ENCODE peak calls at places on chromosomes 4 and X, in eight cellular contexts. U is GM13976, E is left ventricle myocardium inferior, L is bronchial epithelial cell, M is endodermal cell, G is nephron progenitor cell, V is thyroid gland, Y is lower leg skin. J is an unnamed sample.

GRCh38 chrX:134373736-134374135 is 86.2 kb upstream of the HPRT1 start:
- DNase-seq in L (no peak), E (no peak), M (no peak), U (no peak), G (no peak), V (no peak), Y (no peak), J (no peak)

GRCh38 chr4:2415881-2416563 is 2.4 kb downstream of the ZFYVE28 start:
- DNase-seq in U (no peak), M (peak), Y (no peak), G (no peak), E (no peak), L (no peak), V (no peak), J (no peak)

GRCh38 chr4:114717432-114717831 is 118.8 kb downstream of the UGT8 start:
- DNase-seq in V (no peak), E (no peak), U (no peak), L (no peak), G (no peak), Y (no peak), M (no peak), J (no peak)

GRCh38 chr4:17168571-17168970 is 270.1 kb upstream of the LDB2 start:
- DNase-seq in M (peak), G (no peak), L (no peak), E (no peak), V (no peak), Y (no peak), U (no peak), J (no peak)

GRCh38 chrX:44480591-44480990 is 62.1 kb downstream of the FUNDC1 start:
- DNase-seq in Y (no peak), M (no peak), L (no peak), G (no peak), U (no peak), E (no peak), V (peak), J (no peak)

GRCh38 chrX:118571829-118572228 is 76.2 kb downstream of the DOCK11 start:
- DNase-seq in E (no peak), V (no peak), Y (no peak), G (no peak), M (no peak), L (no peak), U (no peak), J (no peak)

GRCh38 chrX:150942958-150943594 is 40.1 kb upstream of the HMGB3 start:
- DNase-seq in V (peak), Y (no peak), U (no peak), G (no peak), L (no peak), E (no peak), M (no peak), J (no peak)

GRCh38 chr4:25172964-25173917 is 13.0 kb upstream of the SEPSECS start:
- DNase-seq in L (peak), E (no peak), U (peak), G (no peak), M (no peak), V (no peak), Y (no peak), J (peak)

GRCh38 chr4:130814896-130815295 is 1718.9 kb downstream of the C4orf33 start:
- DNase-seq in U (no peak), E (no peak), M (no peak), V (no peak), Y (no peak), L (no peak), G (no peak), J (no peak)

GRCh38 chrX:85922821-85923220 is 124.5 kb downstream of the CHM start:
- DNase-seq in M (no peak), V (no peak), L (peak), G (no peak), Y (no peak), U (no peak), E (no peak), J (peak)

GRCh38 chr4:100165809-100166208 is 24.5 kb downstream of the DDIT4L start:
- DNase-seq in L (no peak), E (no peak), Y (no peak), U (no peak), M (no peak), G (no peak), V (no peak), J (no peak)

GRCh38 chr4:30821891-30822612 is 101.9 kb downstream of the PCDH7 start:
- DNase-seq in E (no peak), M (no peak), U (no peak), V (no peak), Y (no peak), L (peak), G (no peak), J (peak)

GRCh38 chrX:13120017-13120416 is 75.6 kb upstream of the FAM9C start:
- DNase-seq in M (no peak), V (peak), G (no peak), U (no peak), Y (no peak), E (no peak), L (peak), J (no peak)

GRCh38 chrX:39848900-39849299 is 248.9 kb downstream of the BCOR start:
- DNase-seq in Y (no peak), U (no peak), G (no peak), M (no peak), E (no peak), V (no peak), L (no peak), J (no peak)

GRCh38 chr4:40832175-40832574 is 82.4 kb downstream of the NSUN7 start:
- DNase-seq in Y (no peak), L (no peak), G (no peak), V (no peak), U (no peak), E (no peak), M (no peak), J (no peak)

GRCh38 chrX:150813922-150814321 is 84.5 kb downstream of the CD99L2 start:
- DNase-seq in L (no peak), E (no peak), Y (no peak), V (no peak), M (no peak), U (no peak), G (no peak), J (no peak)

GRCh38 chr4:139177888-139178609 is 1.0 kb upstream of the ELF2 start:
- DNase-seq in Y (peak), V (peak), G (peak), U (peak), M (peak), E (peak), L (peak), J (peak)

GRCh38 chrX:20418379-20418778 is 151.7 kb upstream of the RPS6KA3 start:
- DNase-seq in U (no peak), V (no peak), G (no peak), M (no peak), L (no peak), Y (no peak), E (no peak), J (no peak)

GRCh38 chr4:126850286-126850685 is 782.5 kb upstream of the INTU start:
- DNase-seq in M (peak), V (no peak), L (peak), Y (no peak), E (no peak), U (no peak), G (no peak), J (peak)

GRCh38 chrX:131067846-131068745 is 9.9 kb downstream of the ARHGAP36 start:
- DNase-seq in L (no peak), Y (no peak), U (no peak), E (no peak), G (peak), V (no peak), M (peak), J (no peak)

GRCh38 chr4:104589264-104589868 is 94.7 kb upstream of the CXXC4 start:
- DNase-seq in E (no peak), L (no peak), V (no peak), Y (no peak), G (no peak), M (no peak), U (no peak), J (no peak)

GRCh38 chrX:13077168-13077567 is 32.7 kb upstream of the FAM9C start:
- DNase-seq in G (no peak), E (no peak), Y (no peak), V (no peak), M (no peak), L (no peak), U (no peak), J (no peak)

GRCh38 chrX:65677954-65678469 is 10.6 kb downstream of the MSN start:
- DNase-seq in V (no peak), E (no peak), G (no peak), L (peak), Y (no peak), M (no peak), U (no peak), J (peak)

GRCh38 chr4:124278477-124278876 is 434.1 kb downstream of the ANKRD50 start:
- DNase-seq in G (no peak), E (no peak), U (no peak), V (no peak), M (no peak), L (peak), Y (no peak), J (peak)

GRCh38 chr4:101306225-101306624 is 41.1 kb downstream of the PPP3CA start:
- DNase-seq in V (peak), Y (no peak), U (peak), M (peak), L (peak), G (no peak), E (no peak), J (no peak)

GRCh38 chrX:135975421-135975820 is 1.6 kb upstream of the MMGT1 start:
- DNase-seq in L (no peak), V (no peak), E (no peak), M (no peak), G (no peak), U (no peak), Y (no peak), J (no peak)

GRCh38 chr4:105966046-105966445 is 70.8 kb downstream of the NPNT start:
- DNase-seq in M (no peak), L (peak), V (no peak), G (no peak), Y (no peak), E (no peak), U (no peak), J (peak)

GRCh38 chr4:88159137-88159725 is 792 bp upstream of the ABCG2 start:
- DNase-seq in G (no peak), E (no peak), V (peak), L (no peak), Y (no peak), M (peak), U (no peak), J (no peak)

GRCh38 chr4:103996637-103997036 is 276.9 kb upstream of the TACR3 start:
- DNase-seq in L (peak), U (peak), E (no peak), Y (no peak), V (peak), G (peak), M (peak), J (peak)

GRCh38 chrX:69614896-69615295 is 1.0 kb upstream of the EDA start:
- DNase-seq in M (no peak), L (no peak), V (no peak), G (no peak), E (no peak), Y (no peak), U (no peak), J (no peak)

GRCh38 chrX:69615779-69616519 is at the start of gene EDA:
- DNase-seq in E (peak), U (peak), L (peak), Y (peak), G (peak), M (peak), V (peak), J (peak)

GRCh38 chrX:69615323-69615722 is 590 bp upstream of the EDA start:
- DNase-seq in V (no peak), L (no peak), M (peak), U (no peak), E (no peak), Y (no peak), G (peak), J (no peak)

GRCh38 chrX:69616520-69617203 is 749 bp downstream of the EDA start:
- DNase-seq in E (peak), V (peak), U (peak), M (peak), L (no peak), G (peak), Y (peak), J (no peak)

DNA sequence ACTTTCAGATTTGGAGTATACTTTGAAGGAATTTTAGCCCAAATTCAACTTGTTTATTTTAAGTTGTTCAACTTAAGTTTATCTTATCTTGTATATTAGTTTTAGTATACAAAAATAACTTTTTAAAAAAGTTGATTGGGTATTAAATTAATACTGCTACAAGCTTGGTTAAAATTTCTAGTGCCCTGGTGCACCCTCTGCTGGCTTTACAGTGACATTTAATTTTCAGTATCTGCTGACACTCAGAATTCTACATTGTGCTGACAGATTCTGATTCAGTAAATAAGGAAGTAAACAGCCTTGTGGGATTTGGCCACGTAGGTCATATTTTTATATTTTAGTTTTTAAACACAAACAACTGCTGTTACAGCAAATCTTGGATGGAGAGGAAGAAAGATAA is 2.9 kb downstream of the EDA start:
- DNase-seq in M (no peak), V (peak), G (peak), U (no peak), Y (no peak), L (peak), E (no peak), J (no peak)
- TF ChIP-seq CTCF in M (peak), V (peak), G (peak), U (no peak), Y (no peak), L (peak), E (peak), J (peak)

DNA sequence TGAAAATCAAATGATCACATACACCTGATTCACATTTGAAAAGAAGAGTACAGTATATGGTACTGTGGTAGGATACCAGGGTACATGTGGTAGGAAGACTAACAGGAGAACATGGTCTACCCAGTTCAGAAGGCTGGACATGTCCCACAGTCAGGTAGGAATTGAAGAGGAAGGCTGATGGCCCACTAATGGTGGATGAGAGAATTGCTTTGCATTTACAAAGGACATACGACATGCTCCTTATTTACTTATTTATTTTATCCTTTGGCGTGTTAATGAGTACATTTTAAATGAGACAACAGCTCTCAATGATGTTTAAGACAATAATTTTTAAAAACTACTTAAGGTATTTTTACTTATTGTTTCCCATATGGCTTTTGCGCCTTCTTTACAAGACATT is 106.7 kb upstream of the BMP2K start:
- DNase-seq in M (no peak), E (no peak), V (no peak), U (no peak), L (no peak), Y (no peak), G (no peak), J (no peak)
- TF ChIP-seq CTCF in M (peak), E (peak), V (peak), U (no peak), L (peak), Y (no peak), G (peak), J (no peak)

DNA sequence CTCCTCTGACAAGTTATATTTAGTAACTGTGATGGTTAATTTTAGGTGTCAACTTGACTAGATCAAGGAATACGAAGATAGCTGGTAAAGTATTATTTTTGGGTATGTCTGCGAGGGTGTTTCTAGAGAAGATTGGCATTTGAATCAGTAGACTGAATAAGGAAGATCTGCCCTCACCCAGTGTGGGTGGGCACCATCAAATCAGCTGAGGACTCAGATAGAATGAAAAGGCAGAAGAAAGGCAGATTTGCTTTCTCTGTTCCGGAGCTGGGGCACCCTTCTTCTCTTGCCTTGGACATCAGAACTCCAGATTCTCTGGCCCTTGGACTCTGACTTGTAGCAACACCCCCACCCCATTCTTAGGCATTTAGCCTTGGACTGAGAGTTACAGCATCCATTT is 981.6 kb downstream of the CCSER1 start:
- DNase-seq in U (no peak), L (no peak), Y (no peak), V (no peak), E (no peak), G (no peak), M (no peak), J (no peak)
- TF ChIP-seq CTCF in U (no peak), L (no peak), Y (no peak), V (no peak), E (no peak), G (no peak), M (no peak), J (no peak)

DNA sequence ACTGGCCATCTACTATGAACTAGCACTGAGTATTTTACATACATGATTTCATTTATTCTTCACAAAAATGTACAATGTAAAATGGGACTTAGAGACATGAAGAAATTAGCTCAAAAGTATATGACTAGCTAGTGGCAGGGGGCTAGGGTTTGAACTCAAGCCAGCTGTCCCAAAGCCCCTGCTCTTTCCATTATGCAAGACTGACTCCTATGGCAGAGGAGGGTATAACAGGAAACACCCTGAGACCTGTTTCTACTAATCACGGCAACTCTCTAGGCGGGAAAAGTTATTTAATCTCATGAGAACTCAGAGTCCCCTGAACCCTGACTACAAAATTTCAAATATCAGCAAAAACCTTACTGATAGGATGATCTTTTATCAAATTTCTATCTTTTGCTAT is 150.6 kb downstream of the PRDM5 start:
- DNase-seq in G (no peak), E (no peak), U (no peak), V (no peak), Y (no peak), M (peak), L (no peak), J (no peak)
- TF ChIP-seq CTCF in G (no peak), E (no peak), U (no peak), V (no peak), Y (no peak), M (peak), L (no peak), J (no peak)

GRCh38 chrX:46707274-46707965 is 51.5 kb downstream of the SLC9A7 start:
- DNase-seq in L (no peak), Y (no peak), G (no peak), E (no peak), U (no peak), M (no peak), V (no peak), J (no peak)
- TF ChIP-seq CTCF in L (no peak), Y (no peak), G (no peak), E (no peak), U (no peak), M (no peak), V (no peak), J (no peak)

GRCh38 chr4:142850478-142850877 is 4.4 kb upstream of the INPP4B start:
- DNase-seq in G (no peak), M (no peak), E (no peak), L (peak), V (no peak), U (no peak), Y (no peak), J (no peak)
- TF ChIP-seq CTCF in G (peak), M (peak), E (no peak), L (peak), V (no peak), U (no peak), Y (no peak), J (peak)

GRCh38 chr4:169163495-169163894 is 107.3 kb downstream of the SH3RF1 start:
- DNase-seq in G (no peak), L (no peak), Y (no peak), E (no peak), V (no peak), U (no peak), M (no peak), J (no peak)
- TF ChIP-seq CTCF in G (no peak), L (no peak), Y (no peak), E (no peak), V (no peak), U (no peak), M (no peak), J (no peak)